ENCODE peak calls at places on chromosome 6, in six cellular contexts. B is Caco-2, F is testis, K is CD14-positive monocyte, T is GM13976, E is tibial nerve. G is an unnamed sample.

GRCh38 chr6:81781624-81782023 is 29.1 kb upstream of the TENT5A start:
- DNase-seq in B (no peak), F (no peak), K (no peak), T (no peak), E (no peak), G (no peak)

GRCh38 chr6:154479388-154480143 is 30.9 kb downstream of the CNKSR3 start:
- DNase-seq in B (no peak), F (no peak), K (no peak), T (no peak), E (no peak), G (no peak)

GRCh38 chr6:15303920-15304291 is 58.0 kb downstream of the JARID2 start:
- DNase-seq in B (peak), F (no peak), K (no peak), T (no peak), E (no peak), G (no peak)

GRCh38 chr6:17098538-17098937 is 3.3 kb upstream of the STMND1 start:
- DNase-seq in B (no peak), F (no peak), K (no peak), T (no peak), E (no peak), G (no peak)

GRCh38 chr6:52539607-52540006 is 37.3 kb downstream of the TRAM2 start:
- DNase-seq in B (no peak), F (no peak), K (no peak), T (no peak), E (no peak), G (no peak)

GRCh38 chr6:13589801-13590200 is 15.4 kb downstream of the SIRT5 start:
- DNase-seq in B (no peak), F (no peak), K (no peak), T (no peak), E (no peak), G (no peak)

GRCh38 chr6:144488590-144488989 is 203.5 kb downstream of the UTRN start:
- DNase-seq in B (no peak), F (no peak), K (no peak), T (no peak), E (no peak), G (no peak)

GRCh38 chr6:30720738-30721197 is 616 bp downstream of the TUBB start:
- DNase-seq in B (peak), F (peak), K (no peak), T (no peak), E (peak), G (peak)

GRCh38 chr6:85421963-85422362 is 27.9 kb upstream of the NT5E start:
- DNase-seq in B (no peak), F (no peak), K (no peak), T (no peak), E (no peak), G (no peak)

GRCh38 chr6:43359381-43359780 is 10.1 kb downstream of the ZNF318 start:
- DNase-seq in B (no peak), F (no peak), K (no peak), T (no peak), E (no peak), G (no peak)

GRCh38 chr6:43355862-43356590 is 13.4 kb downstream of the ZNF318 start:
- DNase-seq in B (peak), F (no peak), K (no peak), T (no peak), E (no peak), G (no peak)

GRCh38 chr6:43359831-43360230 is 9.6 kb downstream of the ZNF318 start:
- DNase-seq in B (no peak), F (no peak), K (no peak), T (no peak), E (no peak), G (no peak)

GRCh38 chr6:43361269-43361668 is 8.2 kb downstream of the ZNF318 start:
- DNase-seq in B (no peak), F (no peak), K (no peak), T (no peak), E (no peak), G (no peak)
- TF ChIP-seq CTCF in B (no peak), F (no peak), K (no peak), T (no peak), E (no peak), G (no peak)

DNA sequence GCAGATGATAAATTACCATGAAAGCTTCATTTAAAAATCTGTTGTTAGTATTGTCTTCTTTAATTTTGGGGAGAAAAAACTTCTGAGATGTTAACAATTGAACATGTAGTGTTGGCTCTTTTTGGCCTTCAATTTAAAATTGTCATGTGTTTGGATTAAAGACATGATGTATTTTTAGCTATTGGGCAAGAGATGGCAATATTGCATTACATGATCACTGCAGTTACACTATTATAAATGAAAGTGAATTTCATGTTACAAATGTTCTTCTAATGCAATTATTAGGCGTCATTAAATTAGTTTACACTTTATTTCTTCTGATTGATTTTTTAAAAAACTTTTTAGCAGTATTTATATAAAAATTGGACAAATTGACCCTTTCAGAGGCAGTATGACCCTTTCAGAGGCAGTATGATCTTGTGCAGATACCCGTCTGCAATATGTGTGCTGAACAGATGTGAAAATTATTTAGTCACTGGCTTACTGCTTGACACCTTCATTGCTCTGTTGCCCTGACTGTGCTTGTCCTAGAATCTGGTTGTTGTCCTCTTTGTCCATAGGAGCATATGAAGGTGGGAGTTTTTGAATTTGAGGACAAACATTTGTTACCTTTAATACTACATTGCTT is 25.8 kb downstream of the CDKAL1 start:
- DNase-seq in B (no peak), F (no peak), K (no peak), T (no peak), E (no peak), G (no peak)
- TF ChIP-seq CTCF in B (no peak), F (no peak), K (no peak), T (no peak), E (no peak), G (no peak)

GRCh38 chr6:41097467-41098090 is 24.8 kb downstream of the NFYA start:
- DNase-seq in B (no peak), F (no peak), K (no peak), T (no peak), E (no peak), G (no peak)
- TF ChIP-seq CTCF in B (no peak), F (no peak), K (no peak), T (no peak), E (no peak), G (no peak)

DNA sequence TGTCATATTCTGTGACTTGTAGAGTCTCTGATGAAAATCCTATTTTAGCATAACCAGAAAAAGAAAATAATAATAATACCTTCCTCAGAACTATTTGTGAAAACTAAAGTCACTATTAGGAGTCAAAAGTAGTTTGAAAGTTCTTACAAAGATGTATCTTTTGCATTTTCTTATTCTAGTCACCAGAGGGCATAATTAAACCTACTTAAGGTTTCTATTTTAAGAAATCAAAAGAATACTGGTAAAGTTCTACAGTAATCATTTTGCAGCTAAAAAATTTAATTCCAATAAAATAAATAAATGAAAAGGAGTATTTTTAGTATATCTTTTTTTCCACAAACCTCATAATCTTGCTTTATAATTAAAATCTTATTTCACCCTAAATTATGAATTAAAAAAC is 28.0 kb upstream of the MCM9 start:
- DNase-seq in B (no peak), F (no peak), K (no peak), T (no peak), E (no peak), G (no peak)
- TF ChIP-seq CTCF in B (peak), F (no peak), K (peak), T (no peak), E (no peak), G (no peak)

DNA sequence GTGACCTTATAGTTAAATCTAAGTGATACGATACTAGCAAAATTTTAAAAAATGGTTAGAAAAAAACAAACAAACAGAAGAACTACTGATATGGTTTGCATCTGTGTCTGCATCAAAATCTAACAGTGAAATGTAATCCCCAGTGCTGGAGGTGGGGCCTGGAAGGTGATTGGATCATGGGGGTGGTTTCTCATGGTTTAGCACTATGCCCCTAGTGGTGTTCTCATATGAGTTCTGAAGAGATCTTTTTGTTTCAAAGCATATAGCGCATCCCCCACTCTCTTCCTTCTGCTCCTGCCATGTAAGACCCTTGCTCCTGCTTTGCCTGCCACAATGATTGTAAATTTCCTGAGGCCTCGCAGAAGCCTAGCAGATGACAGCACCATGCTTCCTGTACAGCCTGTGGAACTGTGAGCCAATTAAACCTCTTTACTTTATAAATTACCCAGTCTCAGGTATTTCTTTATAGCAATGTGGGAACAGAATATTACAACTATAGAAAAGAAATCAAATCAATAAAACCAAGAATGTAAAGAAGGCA is 5.4 kb downstream of the FBXL4 start:
- DNase-seq in B (peak), F (no peak), K (no peak), T (no peak), E (no peak), G (no peak)
- TF ChIP-seq CTCF in B (no peak), F (no peak), K (peak), T (no peak), E (no peak), G (no peak)

GRCh38 chr6:118086189-118086588 is 179.1 kb downstream of the SLC35F1 start:
- DNase-seq in B (no peak), F (no peak), K (no peak), T (no peak), E (no peak), G (no peak)

GRCh38 chr6:118085665-118086064 is 178.6 kb downstream of the SLC35F1 start:
- DNase-seq in B (no peak), F (no peak), K (no peak), T (no peak), E (no peak), G (no peak)

GRCh38 chr6:118083711-118084110 is 176.6 kb downstream of the SLC35F1 start:
- DNase-seq in B (no peak), F (no peak), K (no peak), T (no peak), E (no peak), G (no peak)

DNA sequence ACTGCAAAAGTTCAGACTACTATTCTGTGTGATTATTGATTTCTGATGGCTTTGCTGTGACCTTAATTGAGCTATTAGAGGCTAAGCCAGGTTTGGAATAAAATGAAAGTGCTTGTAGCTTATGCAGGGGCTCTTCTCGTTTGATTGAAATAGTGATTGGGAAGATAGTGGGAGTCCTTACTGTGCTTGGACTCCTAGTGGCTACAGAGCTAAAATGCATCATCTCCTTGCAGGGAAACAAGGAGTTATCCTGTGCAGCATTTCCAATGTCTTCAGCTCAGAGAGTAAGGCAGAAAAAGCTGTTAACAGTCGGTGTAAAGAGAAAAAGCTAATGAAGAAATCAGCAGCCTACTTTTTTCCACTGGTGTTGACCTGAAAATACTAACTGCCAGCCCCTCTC is 173.5 kb downstream of the SLC35F1 start:
- DNase-seq in B (peak), F (no peak), K (no peak), T (no peak), E (no peak), G (no peak)
- TF ChIP-seq CTCF in B (no peak), F (no peak), K (no peak), T (no peak), E (no peak), G (no peak)

DNA sequence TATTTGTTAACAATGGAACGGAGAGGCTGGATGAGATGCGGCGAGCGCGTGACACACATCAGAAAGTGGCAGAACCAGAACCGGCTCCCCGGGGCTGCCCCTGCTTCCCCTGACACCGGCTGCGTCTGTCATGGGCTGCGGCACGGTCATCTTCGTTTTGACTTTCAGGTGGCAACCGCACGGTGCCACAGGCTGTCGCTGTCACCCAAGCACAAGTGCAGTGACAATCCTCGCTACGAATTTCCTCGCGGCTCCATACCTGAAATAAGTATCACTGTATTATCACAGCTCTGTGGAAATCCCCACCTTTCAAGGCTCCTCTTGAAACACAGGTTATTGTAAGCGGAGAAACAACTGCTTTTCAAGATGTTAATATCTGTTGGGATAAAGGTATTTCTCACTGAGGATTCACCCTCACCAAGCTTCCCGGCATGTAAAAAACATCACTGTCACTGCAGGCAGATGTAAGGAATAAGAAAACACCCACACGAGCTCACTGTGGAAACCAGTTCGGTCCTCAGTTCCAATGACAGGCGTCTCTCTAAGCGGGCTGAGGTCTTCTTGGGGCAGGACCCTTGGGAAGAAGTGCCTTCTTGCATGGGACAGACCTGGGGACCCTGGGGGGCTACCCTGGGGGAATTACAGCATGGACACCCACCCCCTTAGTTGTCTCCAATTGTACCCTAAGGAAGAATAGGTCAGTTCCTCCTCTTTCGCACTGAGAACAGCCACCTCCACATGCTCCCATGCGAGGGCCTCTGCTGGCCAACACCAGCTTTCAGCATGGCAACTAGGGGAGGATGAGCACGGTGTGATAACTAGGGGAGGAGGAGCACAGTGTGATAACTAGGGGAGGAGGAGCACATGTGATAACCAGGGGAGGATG is 86.3 kb downstream of the DACT2 start:
- DNase-seq in B (no peak), F (no peak), K (no peak), T (no peak), E (no peak), G (no peak)
- TF ChIP-seq CTCF in B (no peak), F (no peak), K (no peak), T (no peak), E (no peak), G (no peak)

DNA sequence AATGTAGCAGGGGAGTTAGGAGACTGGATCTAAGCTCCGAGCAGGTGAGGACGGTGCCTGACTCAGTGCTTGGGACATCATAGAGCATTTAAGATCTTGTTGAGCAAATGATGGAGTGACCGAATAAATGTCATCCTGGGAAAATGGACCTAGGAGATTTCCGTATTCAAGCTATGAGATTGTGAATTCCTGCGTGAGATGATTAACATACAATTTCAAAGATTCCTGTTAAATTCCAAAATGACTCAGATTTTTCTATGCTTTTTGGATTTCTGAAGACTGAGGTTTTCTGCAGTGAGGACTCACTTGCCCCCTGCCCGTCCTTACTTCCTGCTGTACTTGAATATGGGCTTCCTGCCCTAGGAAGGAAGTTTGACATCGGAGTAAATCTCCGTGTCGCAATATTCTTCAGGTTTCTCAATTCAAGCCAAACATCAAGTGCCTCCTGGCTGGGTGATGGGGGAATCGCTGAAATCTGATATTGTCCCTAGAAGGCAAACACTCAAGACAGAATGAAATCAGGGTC is 5.2 kb downstream of the SYTL3 start:
- DNase-seq in B (no peak), F (no peak), K (peak), T (no peak), E (no peak), G (no peak)
- TF ChIP-seq CTCF in B (no peak), F (no peak), K (no peak), T (no peak), E (no peak), G (no peak)

G was measured in heart left ventricle.